ENCODE peak calls at places on chromosomes 11 and 22, in four cellular contexts. Z is upper lobe of right lung, G is MM.1S, K is left ventricle myocardium inferior. D is an unnamed sample. For H3K4me1, the result is how much of the 10 kb centered on the place peaks cover.

GRCh38 chr11:104126464-104126863 is 37.5 kb downstream of the PDGFD start:
- DNase-seq in G (no peak), K (no peak), Z (no peak), D (no peak)

GRCh38 chr22:27475548-27475897 is 326.0 kb downstream of the MN1 start:
- DNase-seq in K (no peak), Z (no peak), G (no peak), D (no peak)

GRCh38 chr11:120131941-120132644 is 5.8 kb downstream of the TRIM29 start:
- DNase-seq in Z (peak), G (no peak), K (peak), D (peak)

GRCh38 chr11:78226684-78227680 is 38.3 kb downstream of the USP35 start:
- DNase-seq in Z (no peak), K (no peak), G (no peak), D (no peak)

GRCh38 chr22:26172389-26172990 is 3.2 kb downstream of the SEZ6L start:
- DNase-seq in K (no peak), Z (no peak), G (peak), D (no peak)

GRCh38 chr22:26502688-26503561 is 9.3 kb downstream of the TFIP11 start:
- DNase-seq in Z (no peak), G (peak), K (peak), D (peak)

GRCh38 chr11:88016392-88017020 is 158.7 kb downstream of the RAB38 start:
- DNase-seq in G (peak), K (peak), Z (no peak), D (peak)

GRCh38 chr22:25969286-25969685 is 200.0 kb upstream of the SEZ6L start:
- DNase-seq in G (no peak), K (no peak), Z (no peak), D (no peak)

GRCh38 chr11:93921695-93922468 is 71.5 kb upstream of the VSTM5 start:
- DNase-seq in Z (no peak), K (no peak), G (peak), D (no peak)

GRCh38 chr11:65932558-65932919 is 12.7 kb upstream of the TSGA10IP start:
- DNase-seq in K (no peak), G (no peak), Z (no peak), D (no peak)

GRCh38 chr11:43212279-43212678 is 99.5 kb upstream of the API5 start:
- DNase-seq in G (no peak), Z (no peak), K (no peak), D (no peak)

GRCh38 chr11:67316882-67317364 is 13.6 kb downstream of the SSH3 start:
- DNase-seq in K (no peak), G (no peak), Z (no peak), D (no peak)
- H3K4me3 ChIP-seq in K (peak), G (peak), Z (peak), D (peak)

GRCh38 chr22:37213941-37214340 is 1.7 kb upstream of the SSTR3 start:
- DNase-seq in Z (peak), G (no peak), K (no peak), D (no peak)
- H3K4me1 ChIP-seq in Z (under half), G (under half), K (under half), D (under half)

GRCh38 chr22:33112606-33113005 is 54.4 kb upstream of the SYN3 start:
- DNase-seq in K (no peak), G (peak), Z (no peak), D (no peak)

GRCh38 chr22:33110562-33111163 is 52.5 kb upstream of the SYN3 start:
- DNase-seq in K (no peak), G (no peak), Z (no peak), D (no peak)

GRCh38 chr22:33108037-33108436 is 49.9 kb upstream of the SYN3 start:
- DNase-seq in Z (no peak), K (no peak), G (no peak), D (no peak)

GRCh38 chr22:33111491-33111890 is 53.3 kb upstream of the SYN3 start:
- DNase-seq in Z (no peak), K (no peak), G (no peak), D (no peak)

DNA sequence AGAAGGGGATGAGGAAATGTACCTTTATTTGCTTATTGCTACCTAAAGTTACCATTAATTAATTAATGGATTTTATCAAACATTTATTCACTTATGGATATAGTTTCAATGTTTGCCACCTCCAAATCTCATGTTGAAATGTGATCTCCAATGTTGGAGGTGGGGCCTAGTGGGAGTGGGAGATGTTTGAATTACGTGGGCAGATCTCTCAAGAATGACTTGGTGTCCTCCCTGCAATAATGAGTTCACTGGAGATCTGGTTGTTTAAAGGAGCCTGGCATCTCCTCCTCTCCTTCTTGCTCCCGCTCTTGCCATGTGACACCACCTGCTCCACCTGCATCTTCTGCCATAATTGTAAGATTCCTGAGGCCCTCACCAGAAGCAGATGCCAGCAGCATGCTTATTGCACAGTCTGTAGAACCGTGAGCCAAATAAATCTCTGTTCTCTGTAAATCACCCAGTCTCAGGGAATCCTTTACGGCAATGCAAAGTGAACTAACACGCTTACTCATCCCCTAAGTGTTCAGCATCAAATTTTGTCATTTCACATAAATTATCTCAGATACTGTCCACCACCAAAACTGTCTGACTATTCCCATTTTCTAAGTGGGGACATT is 51.5 kb upstream of the SYN3 start:
- DNase-seq in Z (no peak), K (no peak), G (no peak), D (no peak)
- H3K27ac ChIP-seq in Z (no peak), K (no peak), G (no peak), D (no peak)

DNA sequence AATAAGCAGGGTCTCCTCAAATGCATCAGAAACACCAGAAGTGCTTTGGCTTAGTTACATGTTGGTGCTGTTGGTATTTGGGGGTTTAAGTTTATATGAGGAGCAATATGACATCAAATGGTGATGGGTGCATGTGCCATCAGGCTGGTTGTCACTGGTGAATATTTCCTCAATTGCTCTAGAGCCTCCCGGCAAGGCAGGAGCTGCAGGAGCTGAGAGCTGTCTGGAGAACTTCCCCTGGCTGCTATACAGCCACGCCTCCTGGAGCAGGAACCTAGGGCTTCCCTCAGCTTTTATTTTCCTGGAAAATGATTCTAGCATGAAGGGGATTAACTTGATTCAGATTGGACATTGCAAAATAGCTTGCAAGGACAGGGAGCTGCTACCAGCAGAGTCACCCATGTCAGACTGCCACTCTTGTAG is 15.8 kb downstream of the IGLL5 start:
- DNase-seq in Z (no peak), K (no peak), G (no peak), D (no peak)
- H3K4me3 ChIP-seq in Z (no peak), K (no peak), G (no peak), D (no peak)

DNA sequence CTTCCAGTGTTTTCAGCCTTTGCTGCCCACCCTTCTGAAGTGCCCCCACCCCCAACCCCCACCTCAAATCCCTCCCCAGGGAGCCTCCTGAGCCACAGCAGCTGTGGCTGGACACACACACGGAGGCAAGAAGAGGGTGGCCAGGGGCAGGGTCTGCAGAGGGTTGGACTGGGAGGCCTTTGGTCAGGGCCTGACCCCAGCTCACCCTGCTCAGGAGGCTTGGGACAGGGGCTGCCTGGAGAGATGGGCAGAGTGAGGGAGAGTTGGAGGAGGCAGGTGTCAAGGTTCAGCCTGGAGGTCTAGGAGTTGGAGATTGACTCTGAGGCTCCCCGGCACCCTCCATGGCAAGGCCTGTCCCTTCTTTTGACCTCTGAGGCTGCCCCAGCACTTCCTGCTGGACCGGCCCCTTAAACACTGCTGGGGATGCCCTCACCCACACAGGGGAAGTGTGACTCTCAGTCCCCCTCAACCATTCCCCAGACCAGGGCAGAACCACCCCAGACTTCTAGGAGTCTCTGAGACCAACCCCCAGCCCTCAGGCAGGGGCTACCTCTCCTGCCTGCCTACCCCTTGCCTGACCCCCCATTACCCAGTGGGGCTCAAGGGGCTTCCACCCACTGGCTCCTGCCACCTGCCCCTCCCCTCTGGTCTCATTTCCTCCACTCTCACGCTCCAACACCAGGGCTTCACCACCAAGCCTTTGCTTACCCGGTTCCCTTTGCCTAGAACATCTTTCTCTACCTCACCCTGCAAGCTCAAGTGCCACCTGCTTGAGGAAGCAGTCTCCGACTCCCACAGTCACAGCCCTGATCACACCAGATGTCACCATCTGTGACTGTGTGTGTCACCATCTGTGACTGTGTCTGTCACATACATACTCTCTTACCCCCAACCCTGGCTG is 8.6 kb downstream of the ARAP1 start:
- DNase-seq in Z (no peak), G (no peak), K (no peak), D (no peak)
- H3K4me1 ChIP-seq in Z (half or more), G (under half), K (under half), D (under half)

GRCh38 chr11:64742940-64743590 is 877 bp downstream of the RASGRP2 start:
- DNase-seq in K (peak), G (peak), Z (peak), D (peak)

GRCh38 chr11:64739871-64740270 is 4.1 kb downstream of the RASGRP2 start:
- DNase-seq in Z (no peak), K (no peak), G (no peak), D (no peak)

GRCh38 chr11:64743591-64744543 is at the start of gene RASGRP2:
- DNase-seq in K (peak), G (no peak), Z (peak), D (peak)

GRCh38 chr11:64742087-64742939 is 1.6 kb downstream of the RASGRP2 start:
- DNase-seq in Z (no peak), K (no peak), G (no peak), D (no peak)

DNA sequence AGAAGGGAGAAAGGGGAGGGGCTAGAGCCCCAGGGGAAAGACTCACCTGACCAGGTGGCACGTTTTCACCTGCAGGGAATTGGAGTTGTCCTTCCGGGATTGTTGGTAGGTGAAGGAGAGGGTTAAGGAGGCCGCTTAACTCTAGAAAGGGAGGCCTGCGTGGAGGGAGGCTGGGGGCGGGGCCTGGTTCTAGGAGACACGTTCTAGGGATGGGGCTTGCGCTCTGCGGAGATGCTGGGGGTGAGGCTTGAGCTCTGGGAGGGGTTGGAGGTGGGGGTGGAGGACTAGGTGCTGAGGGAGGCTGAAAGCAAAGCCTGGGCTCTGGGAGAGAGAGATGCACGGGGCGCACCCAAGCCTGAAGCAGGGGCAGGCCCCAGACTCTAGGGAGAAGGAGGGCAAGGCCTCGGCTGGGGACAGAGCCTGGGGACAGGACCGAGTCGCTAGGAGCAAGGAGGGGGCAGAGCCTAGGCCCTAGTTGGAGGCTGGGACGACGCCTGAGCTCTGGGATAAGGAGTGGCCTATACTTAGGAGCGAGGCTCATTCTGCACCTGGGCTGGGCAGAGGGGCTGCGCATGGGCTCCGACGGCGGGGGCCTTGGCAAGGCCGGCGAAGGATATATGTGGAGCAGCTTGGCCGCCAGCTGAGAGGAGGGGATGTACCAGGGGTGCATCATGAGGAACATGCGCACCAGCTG is 2.4 kb downstream of the RASGRP2 start:
- DNase-seq in Z (no peak), K (no peak), G (no peak), D (no peak)
- H3K27ac ChIP-seq in Z (no peak), K (peak), G (no peak), D (peak)

GRCh38 chr22:44755418-44755817 is 3.0 kb downstream of the ARHGAP8 start:
- DNase-seq in K (no peak), G (no peak), Z (no peak), D (no peak)
- H3K4me3 ChIP-seq in K (no peak), G (no peak), Z (no peak), D (no peak)

DNA sequence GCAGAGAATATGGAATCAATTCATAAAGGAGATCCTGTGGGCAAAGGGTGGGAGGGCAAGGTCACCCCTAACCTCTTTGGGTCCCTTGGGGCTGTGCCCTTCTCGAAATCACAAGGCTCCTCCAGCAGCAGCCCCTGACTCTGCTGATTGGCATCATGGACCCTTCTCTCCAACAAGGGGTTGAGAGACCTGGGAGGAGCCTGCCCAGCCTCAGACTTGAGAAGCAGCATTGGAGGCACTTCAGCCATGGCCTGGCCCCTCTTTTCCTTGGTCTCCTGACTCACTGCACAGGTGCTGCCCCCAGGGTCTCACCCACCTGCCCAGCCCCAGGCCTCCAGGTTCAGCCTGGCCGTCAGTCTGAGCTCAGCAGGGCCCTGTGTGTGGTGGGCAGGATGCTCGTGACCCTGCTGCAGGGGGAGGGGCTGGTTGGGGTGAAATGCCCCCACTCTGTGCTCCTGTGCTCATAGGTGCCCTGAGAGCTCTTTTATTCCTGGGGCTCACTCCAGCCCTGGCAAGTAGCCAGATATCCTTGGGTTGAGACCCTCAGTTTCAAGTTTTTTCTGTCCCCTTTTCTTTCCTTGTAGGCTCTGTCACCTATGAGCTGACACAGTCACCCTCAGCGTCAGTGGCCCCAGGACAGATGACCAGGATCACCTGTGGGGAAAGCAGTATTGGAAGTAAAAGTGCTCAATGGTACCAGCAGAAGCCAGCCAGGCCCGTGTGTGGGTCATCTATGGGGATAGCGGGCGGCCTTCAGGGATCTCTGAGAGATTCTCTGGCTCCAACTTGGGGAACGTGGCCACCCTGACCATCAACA is 110.8 kb downstream of the GGTLC2 start:
- DNase-seq in G (no peak), Z (no peak), K (no peak), D (no peak)
- H3K4me1 ChIP-seq in G (under half), Z (under half), K (under half), D (under half)

DNA sequence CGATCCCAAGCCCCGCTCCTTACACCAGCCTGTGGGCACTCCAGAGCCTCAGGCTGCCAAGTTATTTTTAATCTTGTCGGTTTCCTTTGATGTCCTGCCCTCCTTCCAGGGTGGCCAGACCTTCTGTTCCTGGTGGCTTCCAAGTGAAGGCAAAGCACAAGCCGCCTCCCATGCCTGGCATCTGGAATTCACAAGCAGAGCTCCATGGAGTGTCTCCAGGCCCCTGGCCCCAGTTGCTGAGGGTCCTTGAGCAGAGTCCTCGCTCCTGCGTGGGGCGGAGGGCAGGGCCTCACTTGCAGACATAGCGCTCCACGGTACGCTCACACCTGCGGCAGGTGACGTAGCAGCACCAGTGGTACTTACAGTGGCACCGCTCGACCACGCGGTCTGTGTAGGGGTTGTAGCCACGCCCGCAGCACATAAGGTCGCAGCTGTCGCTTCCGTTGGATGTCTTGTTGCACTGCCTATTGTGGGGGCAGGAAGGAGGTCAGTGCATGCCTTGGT is 19.5 kb downstream of the WNT11 start:
- DNase-seq in G (no peak), Z (no peak), K (no peak), D (no peak)
- H3K27ac ChIP-seq in G (no peak), Z (peak), K (no peak), D (no peak)

GRCh38 chr11:12674571-12674935 is 332 bp downstream of the TEAD1 start:
- DNase-seq in K (no peak), Z (no peak), G (peak), D (peak)
- H3K4me3 ChIP-seq in K (peak), Z (peak), G (peak), D (peak)